ENCODE peak calls at places on chromosome 16, in four cellular contexts. One of them, this sample, is unnamed.

GRCh38 chr16:17414421-17414820 is 56.3 kb downstream of the XYLT1 start:
- DNase-seq in fibroblast of mammary gland: no peak
- DNase-seq in A549: no peak
- DNase-seq in brain microvascular endothelial cell: no peak
- DNase-seq in this sample: no peak

GRCh38 chr16:68732068-68732680 is 4.9 kb upstream of the CDH1 start:
- DNase-seq in A549: peak; percentile 64
- DNase-seq in fibroblast of mammary gland: no peak
- DNase-seq in brain microvascular endothelial cell: no peak
- DNase-seq in this sample: peak; percentile 3

GRCh38 chr16:49706620-49707355 is 149.1 kb downstream of the ZNF423 start:
- DNase-seq in brain microvascular endothelial cell: no peak
- DNase-seq in A549: no peak
- DNase-seq in fibroblast of mammary gland: no peak
- DNase-seq in this sample: no peak

GRCh38 chr16:24717411-24717810 is 12.0 kb upstream of the TNRC6A start:
- DNase-seq in fibroblast of mammary gland: peak; percentile 34
- DNase-seq in A549: no peak
- DNase-seq in brain microvascular endothelial cell: peak; percentile 25
- DNase-seq in this sample: peak; percentile 64

GRCh38 chr16:89712476-89712805 is 8.3 kb downstream of the VPS9D1 start:
- DNase-seq in A549: no peak
- DNase-seq in fibroblast of mammary gland: no peak
- DNase-seq in brain microvascular endothelial cell: peak; percentile 52
- DNase-seq in this sample: no peak

GRCh38 chr16:56303066-56303705 is 111.9 kb downstream of the GNAO1 start:
- DNase-seq in fibroblast of mammary gland: no peak
- DNase-seq in A549: no peak
- DNase-seq in brain microvascular endothelial cell: no peak
- DNase-seq in this sample: no peak

GRCh38 chr16:21646721-21647561 is 5.5 kb downstream of the IGSF6 start:
- DNase-seq in A549: no peak
- DNase-seq in brain microvascular endothelial cell: no peak
- DNase-seq in fibroblast of mammary gland: no peak
- DNase-seq in this sample: no peak

GRCh38 chr16:3012828-3013420 is at the start of gene CLDN9:
- DNase-seq in brain microvascular endothelial cell: no peak
- DNase-seq in A549: no peak
- DNase-seq in fibroblast of mammary gland: no peak
- DNase-seq in this sample: no peak

GRCh38 chr16:12482821-12483220 is 320.9 kb downstream of the CPPED1 start:
- DNase-seq in brain microvascular endothelial cell: no peak
- DNase-seq in A549: no peak
- DNase-seq in fibroblast of mammary gland: no peak
- DNase-seq in this sample: no peak

GRCh38 chr16:29745126-29745852 is 501 bp downstream of the C16orf54 start:
- DNase-seq in fibroblast of mammary gland: no peak
- DNase-seq in brain microvascular endothelial cell: no peak
- DNase-seq in A549: no peak
- DNase-seq in this sample: no peak

GRCh38 chr16:84555418-84556196 is 51.1 kb upstream of the MEAK7 start:
- DNase-seq in brain microvascular endothelial cell: no peak
- DNase-seq in A549: no peak
- DNase-seq in fibroblast of mammary gland: no peak
- DNase-seq in this sample: no peak

GRCh38 chr16:49632111-49632797 is 223.7 kb downstream of the ZNF423 start:
- DNase-seq in fibroblast of mammary gland: no peak
- DNase-seq in A549: no peak
- DNase-seq in brain microvascular endothelial cell: no peak
- DNase-seq in this sample: no peak

GRCh38 chr16:14485811-14486519 is 144.1 kb downstream of the PARN start:
- DNase-seq in A549: no peak
- DNase-seq in brain microvascular endothelial cell: no peak
- DNase-seq in fibroblast of mammary gland: peak; percentile 22
- DNase-seq in this sample: no peak

GRCh38 chr16:85286066-85286712 is 173.9 kb upstream of the CIBAR2 start:
- DNase-seq in A549: no peak
- DNase-seq in brain microvascular endothelial cell: peak; percentile 30
- DNase-seq in fibroblast of mammary gland: peak; percentile 88
- DNase-seq in this sample: peak; percentile 50

DNA sequence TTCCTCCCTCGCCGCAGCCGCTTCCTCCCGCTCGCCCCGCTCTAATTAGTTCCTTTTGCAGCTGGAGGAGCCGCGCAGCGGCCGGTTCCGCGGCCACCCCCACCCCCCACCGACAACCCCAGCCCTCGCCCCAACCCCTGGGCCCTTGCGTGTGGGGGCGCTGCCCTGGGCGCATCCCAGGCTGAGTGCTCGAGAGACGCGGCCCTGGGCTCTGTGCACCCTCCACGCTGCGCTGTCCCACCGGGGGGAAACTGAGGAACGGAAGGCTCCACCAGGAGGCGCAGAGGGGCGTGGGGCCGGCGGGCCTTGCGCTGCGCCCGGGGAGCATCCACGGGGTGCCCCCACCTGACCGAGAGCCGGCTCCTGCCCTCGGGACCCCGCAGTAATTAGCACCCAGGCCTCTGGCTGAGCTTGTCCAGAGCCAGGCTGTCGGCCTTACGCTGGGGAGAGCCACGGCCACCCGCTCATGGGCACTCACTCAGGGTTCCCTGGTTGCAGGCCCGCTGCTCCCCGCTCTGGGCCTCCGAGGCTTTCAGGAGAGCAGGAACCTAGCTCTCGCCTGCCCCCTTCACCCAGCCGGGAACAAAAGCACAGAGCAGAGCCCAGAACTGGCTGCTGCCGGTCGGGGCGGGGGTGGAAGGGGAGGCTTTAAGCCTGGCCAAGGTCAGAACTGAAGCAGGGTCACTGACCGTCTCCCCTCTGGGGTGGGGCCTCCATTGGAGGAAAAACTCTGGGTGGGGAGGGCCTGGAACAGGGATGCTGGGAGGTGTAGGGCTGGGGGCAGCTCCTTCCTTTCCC is 12.1 kb downstream of the GLIS2 start:
- DNase-seq in fibroblast of mammary gland: peak; percentile 78
- DNase-seq in brain microvascular endothelial cell: no peak
- DNase-seq in A549: no peak
- DNase-seq in this sample: peak; percentile 62
- H3K4me3 ChIP-seq in fibroblast of mammary gland: peak overlapping the region; percentile 37
- H3K4me3 ChIP-seq in brain microvascular endothelial cell: peak overlapping the region; percentile 56
- H3K4me3 ChIP-seq in A549: no peak overlapping the region
- H3K4me3 ChIP-seq in this sample: peak overlapping the region; percentile 17

DNA sequence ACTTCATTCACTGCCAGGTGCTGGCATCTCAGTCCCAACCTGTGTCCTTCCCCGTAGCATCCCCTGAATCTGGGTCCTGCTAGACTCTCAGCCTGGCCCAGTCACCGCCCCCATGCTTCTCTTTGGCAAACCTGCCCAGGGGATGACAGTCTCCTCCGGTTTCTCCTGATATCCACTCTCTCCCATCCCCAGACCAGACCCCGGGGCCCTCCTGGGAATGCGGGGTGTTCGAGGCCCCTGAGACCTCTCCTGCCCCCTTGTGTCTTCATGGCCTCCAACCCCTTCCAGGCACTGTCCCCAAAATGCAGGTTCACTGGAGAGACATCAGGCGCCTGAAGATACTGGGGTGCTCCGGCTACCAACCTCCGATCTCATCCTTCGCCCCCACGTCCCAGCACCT is 544 bp downstream of the STX1B start:
- DNase-seq in A549: no peak
- DNase-seq in brain microvascular endothelial cell: no peak
- DNase-seq in fibroblast of mammary gland: no peak
- DNase-seq in this sample: no peak
- H3K4me3 ChIP-seq in A549: no peak overlapping the region
- H3K4me3 ChIP-seq in brain microvascular endothelial cell: peak overlapping the region; percentile 47
- H3K4me3 ChIP-seq in fibroblast of mammary gland: peak overlapping the region; percentile 44
- H3K4me3 ChIP-seq in this sample: peak overlapping the region; percentile 49

DNA sequence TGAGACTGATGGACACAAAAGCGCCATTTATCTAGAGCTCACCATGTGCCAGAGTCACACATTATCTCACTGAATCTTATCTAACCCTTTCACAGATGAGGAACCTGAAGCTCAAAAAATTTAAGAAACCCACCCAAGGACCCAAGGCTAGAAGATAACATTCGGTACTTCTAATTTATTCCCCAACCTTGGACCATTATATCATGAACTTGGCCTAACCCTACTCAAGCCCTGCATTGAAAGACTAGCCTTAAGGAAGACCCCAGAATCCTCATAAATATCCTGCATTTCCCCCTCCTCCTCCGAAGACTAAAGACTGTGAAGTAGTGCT is 548 bp upstream of the DYNC1LI2 start:
- DNase-seq in brain microvascular endothelial cell: no peak
- DNase-seq in fibroblast of mammary gland: no peak
- DNase-seq in A549: no peak
- DNase-seq in this sample: no peak
- H3K4me3 ChIP-seq in brain microvascular endothelial cell: peak overlapping the region; percentile 41
- H3K4me3 ChIP-seq in fibroblast of mammary gland: peak overlapping the region; percentile 25
- H3K4me3 ChIP-seq in A549: peak overlapping the region; percentile 92
- H3K4me3 ChIP-seq in this sample: peak overlapping the region; percentile 31

GRCh38 chr16:53476867-53477266 is 26.1 kb downstream of the AKTIP start:
- DNase-seq in brain microvascular endothelial cell: no peak
- DNase-seq in fibroblast of mammary gland: no peak
- DNase-seq in A549: no peak
- DNase-seq in this sample: no peak

GRCh38 chr16:53478965-53479364 is 24.0 kb downstream of the AKTIP start:
- DNase-seq in A549: no peak
- DNase-seq in brain microvascular endothelial cell: no peak
- DNase-seq in fibroblast of mammary gland: no peak
- DNase-seq in this sample: no peak

GRCh38 chr16:53484542-53484941 is 18.5 kb downstream of the AKTIP start:
- DNase-seq in brain microvascular endothelial cell: no peak
- DNase-seq in A549: no peak
- DNase-seq in fibroblast of mammary gland: no peak
- DNase-seq in this sample: no peak

GRCh38 chr16:53482123-53482522 is 20.9 kb downstream of the AKTIP start:
- DNase-seq in fibroblast of mammary gland: no peak
- DNase-seq in brain microvascular endothelial cell: no peak
- DNase-seq in A549: no peak
- DNase-seq in this sample: no peak

GRCh38 chr16:53480394-53480793 is 22.6 kb downstream of the AKTIP start:
- DNase-seq in fibroblast of mammary gland: no peak
- DNase-seq in A549: no peak
- DNase-seq in brain microvascular endothelial cell: no peak
- DNase-seq in this sample: no peak
- H3K4me3 ChIP-seq in fibroblast of mammary gland: no peak overlapping the region
- H3K4me3 ChIP-seq in A549: no peak overlapping the region
- H3K4me3 ChIP-seq in brain microvascular endothelial cell: no peak overlapping the region
- H3K4me3 ChIP-seq in this sample: no peak overlapping the region

GRCh38 chr16:894841-895240 is 75.9 kb downstream of the LMF1 start:
- DNase-seq in brain microvascular endothelial cell: no peak
- DNase-seq in fibroblast of mammary gland: no peak
- DNase-seq in A549: no peak
- DNase-seq in this sample: no peak
- H3K4me3 ChIP-seq in brain microvascular endothelial cell: no peak overlapping the region
- H3K4me3 ChIP-seq in fibroblast of mammary gland: no peak overlapping the region
- H3K4me3 ChIP-seq in A549: no peak overlapping the region
- H3K4me3 ChIP-seq in this sample: no peak overlapping the region

DNA sequence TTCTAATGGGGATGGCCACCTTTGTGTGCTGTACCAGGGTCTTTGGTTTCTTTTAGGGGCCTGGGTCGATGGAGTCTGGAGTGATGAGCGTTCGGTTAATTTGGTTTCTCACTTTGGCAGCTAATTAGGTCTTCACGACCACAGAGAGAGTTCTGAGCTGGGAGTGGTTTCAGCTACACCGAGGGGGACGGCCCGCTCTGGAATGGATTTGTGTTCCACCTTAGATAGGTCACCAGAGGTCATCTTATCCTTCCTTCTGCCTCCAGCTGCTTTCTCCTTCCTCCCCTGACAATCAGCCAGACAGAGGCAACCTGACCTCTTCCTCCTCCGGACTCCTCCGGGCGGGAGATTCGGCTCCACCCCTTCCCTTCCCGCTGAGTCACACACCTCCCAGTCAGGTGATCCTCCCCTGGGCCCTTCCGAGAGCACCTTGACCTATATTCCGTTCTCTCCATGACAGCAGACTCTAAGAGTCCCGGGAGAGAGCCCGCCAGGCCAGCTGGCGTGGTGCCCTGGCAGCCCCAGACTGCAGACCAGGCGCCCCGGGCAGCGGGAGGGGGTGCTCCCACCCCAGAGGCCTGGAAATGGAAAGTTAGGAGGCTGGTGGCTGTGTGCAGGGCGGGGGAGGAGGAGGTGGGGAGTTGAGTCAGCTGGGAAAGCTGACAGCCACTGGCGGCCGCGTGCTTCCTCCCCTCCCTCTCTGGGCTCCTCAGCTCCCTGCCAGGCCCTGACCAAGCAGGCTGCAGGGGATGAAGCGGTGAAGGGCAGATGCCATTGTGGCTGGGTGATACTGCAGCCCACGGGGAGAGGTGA is 44.7 kb downstream of the CHD9 start:
- DNase-seq in brain microvascular endothelial cell: peak; percentile 86
- DNase-seq in A549: peak; percentile 86
- DNase-seq in fibroblast of mammary gland: peak; percentile 95
- DNase-seq in this sample: peak; percentile 95
- H3K4me3 ChIP-seq in brain microvascular endothelial cell: peak overlapping the region; percentile 46
- H3K4me3 ChIP-seq in A549: peak overlapping the region; percentile 31
- H3K4me3 ChIP-seq in fibroblast of mammary gland: peak overlapping the region; percentile 30
- H3K4me3 ChIP-seq in this sample: peak overlapping the region; percentile 41

GRCh38 chr16:70804153-70804728 is 3.3 kb upstream of the VAC14 start:
- DNase-seq in A549: no peak
- DNase-seq in fibroblast of mammary gland: peak; percentile 98
- DNase-seq in brain microvascular endothelial cell: peak; percentile 91
- DNase-seq in this sample: peak; percentile 71
- H3K4me3 ChIP-seq in A549: no peak overlapping the region
- H3K4me3 ChIP-seq in fibroblast of mammary gland: no peak overlapping the region
- H3K4me3 ChIP-seq in brain microvascular endothelial cell: no peak overlapping the region
- H3K4me3 ChIP-seq in this sample: no peak overlapping the region